ENCODE peak calls at places on chromosomes 12 and 14, in seven cellular contexts. J is tibial artery, L is substantia nigra, T is neural progenitor cell, Y is HepG2, B is transverse colon, P is NCI-H2081. A is an unnamed sample.

GRCh38 chr12:21516281-21516680 is 9.8 kb upstream of the SPX start:
- DNase-seq in J (no peak), L (no peak), T (no peak), Y (no peak), B (no peak), P (no peak), A (no peak)

GRCh38 chr12:69988601-69989194 is 163.7 kb downstream of the MYRFL start:
- DNase-seq in J (no peak), L (no peak), T (no peak), Y (no peak), B (no peak), P (no peak), A (no peak)

GRCh38 chr14:61369097-61369496 is 47.7 kb downstream of the PRKCH start:
- DNase-seq in J (no peak), L (no peak), T (no peak), Y (no peak), B (no peak), P (no peak), A (no peak)

GRCh38 chr14:32933943-32934890 is 4.5 kb upstream of the NPAS3 start:
- DNase-seq in J (no peak), L (peak), T (peak), Y (no peak), B (no peak), P (peak), A (peak)

GRCh38 chr12:73341559-73342247 is 1069.5 kb downstream of the TRHDE start:
- DNase-seq in J (no peak), L (no peak), T (no peak), Y (no peak), B (no peak), P (no peak), A (no peak)

GRCh38 chr14:70856851-70857498 is 47.7 kb upstream of the MAP3K9 start:
- DNase-seq in J (no peak), L (no peak), T (no peak), Y (no peak), B (no peak), P (no peak), A (no peak)

GRCh38 chr14:67859169-67859749 is 39.7 kb downstream of the RAD51B start:
- DNase-seq in J (no peak), L (no peak), T (no peak), Y (no peak), B (no peak), P (no peak), A (no peak)

GRCh38 chr12:14884458-14884878 is 1.2 kb downstream of the MGP start:
- DNase-seq in J (peak), L (peak), T (no peak), Y (no peak), B (peak), P (peak), A (peak)

GRCh38 chr12:50224026-50224692 is 57.0 kb upstream of the CERS5 start:
- DNase-seq in J (no peak), L (no peak), T (peak), Y (peak), B (peak), P (no peak), A (no peak)

GRCh38 chr12:13170892-13171490 is 25.5 kb upstream of the EMP1 start:
- DNase-seq in J (no peak), L (no peak), T (no peak), Y (no peak), B (no peak), P (no peak), A (no peak)

GRCh38 chr14:40909906-40910305 is 696.8 kb upstream of the LRFN5 start:
- DNase-seq in J (no peak), L (no peak), T (peak), Y (no peak), B (no peak), P (no peak), A (no peak)

GRCh38 chr12:95836630-95837239 is 22.0 kb upstream of the SNRPF start:
- DNase-seq in J (no peak), L (no peak), T (no peak), Y (no peak), B (no peak), P (no peak), A (no peak)

GRCh38 chr12:111430418-111431353 is 25.0 kb downstream of the SH2B3 start:
- DNase-seq in J (peak), L (no peak), T (no peak), Y (no peak), B (no peak), P (no peak), A (no peak)

GRCh38 chr12:105706321-105706972 is 376.0 kb downstream of the C12orf75 start:
- DNase-seq in J (peak), L (no peak), T (peak), Y (no peak), B (no peak), P (no peak), A (no peak)

GRCh38 chr12:53757095-53757770 is 5.5 kb upstream of the CISTR start:
- DNase-seq in J (peak), L (peak), T (peak), Y (peak), B (peak), P (peak), A (peak)

GRCh38 chr14:103538291-103539055 is 9.5 kb downstream of the TRMT61A start:
- DNase-seq in J (no peak), L (no peak), T (no peak), Y (no peak), B (no peak), P (no peak), A (no peak)

GRCh38 chr12:102954143-102954542 is 3.3 kb upstream of the ASCL1 start:
- DNase-seq in J (no peak), L (no peak), T (no peak), Y (no peak), B (no peak), P (no peak), A (no peak)

GRCh38 chr12:51275088-51275487 is 4.9 kb upstream of the SMAGP start:
- DNase-seq in J (no peak), L (no peak), T (peak), Y (no peak), B (peak), P (no peak), A (no peak)

GRCh38 chr12:92394895-92395294 is 249.2 kb upstream of the BTG1 start:
- DNase-seq in J (no peak), L (no peak), T (no peak), Y (no peak), B (no peak), P (no peak), A (no peak)

GRCh38 chr12:49946086-49946485 is 4.5 kb upstream of the AQP2 start:
- DNase-seq in J (no peak), L (no peak), T (no peak), Y (no peak), B (peak), P (no peak), A (no peak)

GRCh38 chr14:22976620-22977433 is 5.5 kb downstream of the AJUBA start:
- DNase-seq in J (no peak), L (no peak), T (no peak), Y (peak), B (peak), P (no peak), A (no peak)